ENCODE peak calls at places on chromosomes 3 and 15, in six cellular contexts. V, W, X, N, Z and J are unnamed samples.

GRCh38 chr15:83283813-83284562 is 476 bp downstream of the BNC1 start:
- DNase-seq in Z (peak; percentile 39), X (no peak), W (peak; percentile 59), V (peak; percentile 52), N (no peak), J (no peak)

GRCh38 chr3:59559721-59560514 is 510.1 kb upstream of the CFAP20DC start:
- DNase-seq in X (no peak), W (no peak), V (no peak), Z (peak; percentile 100), N (no peak), J (no peak)

GRCh38 chr3:27628029-27628750 is 93.9 kb downstream of the EOMES start:
- DNase-seq in W (no peak), Z (peak; percentile 21), X (no peak), N (no peak), V (no peak), J (no peak)

GRCh38 chr3:170220871-170221270 is 1.4 kb upstream of the PRKCI start:
- DNase-seq in W (no peak), V (no peak), X (no peak), Z (peak; percentile 63), N (no peak), J (no peak)

GRCh38 chr3:72143322-72143721 is 358.4 kb upstream of the PROK2 start:
- DNase-seq in V (no peak), Z (peak; percentile 88), X (no peak), W (no peak), N (no peak), J (no peak)

GRCh38 chr15:85831415-85832113 is 36.8 kb upstream of the KLHL25 start:
- DNase-seq in V (peak; percentile 84), N (peak; percentile 6), W (peak; percentile 83), Z (peak; percentile 34), X (peak; percentile 41), J (peak; percentile 33)

GRCh38 chr3:4752201-4753072 is 226.8 kb upstream of the BHLHE40 start:
- DNase-seq in X (no peak), W (no peak), N (no peak), Z (peak; percentile 83), V (no peak), J (no peak)

GRCh38 chr15:58546635-58547627 is 115.1 kb downstream of the LIPC start:
- DNase-seq in X (peak; percentile 36), W (peak; percentile 84), Z (peak; percentile 99), N (no peak), V (peak; percentile 53), J (no peak)

GRCh38 chr15:69575387-69575786 is 122.8 kb downstream of the RPLP1 start:
- DNase-seq in W (no peak), X (no peak), N (no peak), Z (no peak), V (no peak), J (no peak)

GRCh38 chr3:160885791-160886286 is 129.8 kb downstream of the PPM1L start:
- DNase-seq in X (peak; percentile 35), Z (peak; percentile 72), N (no peak), W (peak; percentile 89), V (no peak), J (peak; percentile 9)
- H3K27ac ChIP-seq in X (no peak overlapping the region), Z (no peak overlapping the region), N (no peak overlapping the region), W (no peak overlapping the region), V (no peak overlapping the region), J (no peak overlapping the region)

GRCh38 chr3:58434170-58434507 is 507 bp upstream of the PDHB start:
- DNase-seq in V (no peak), Z (no peak), X (no peak), N (no peak), W (no peak), J (no peak)
- H3K4me3 ChIP-seq in V (peak overlapping the region; percentile 82), Z (peak overlapping the region; percentile 87), X (no peak overlapping the region), N (peak overlapping the region; percentile 43), W (peak overlapping the region; percentile 53), J (no peak overlapping the region)

GRCh38 chr3:43752908-43753307 is 62.2 kb downstream of the ABHD5 start:
- DNase-seq in Z (no peak), W (no peak), V (no peak), N (no peak), X (no peak), J (no peak)
- H3K27ac ChIP-seq in Z (no peak overlapping the region), W (no peak overlapping the region), V (peak overlapping the region; percentile 33), N (no peak overlapping the region), X (no peak overlapping the region), J (no peak overlapping the region)

GRCh38 chr3:49868951-49869454 is 703 bp downstream of the CAMKV start:
- DNase-seq in Z (no peak), W (no peak), V (peak; percentile 82), N (no peak), X (no peak), J (no peak)
- H3K4me3 ChIP-seq in Z (no peak overlapping the region), W (peak overlapping the region; percentile 43), V (peak overlapping the region; percentile 53), N (no peak overlapping the region), X (no peak overlapping the region), J (peak overlapping the region; percentile 69)

DNA sequence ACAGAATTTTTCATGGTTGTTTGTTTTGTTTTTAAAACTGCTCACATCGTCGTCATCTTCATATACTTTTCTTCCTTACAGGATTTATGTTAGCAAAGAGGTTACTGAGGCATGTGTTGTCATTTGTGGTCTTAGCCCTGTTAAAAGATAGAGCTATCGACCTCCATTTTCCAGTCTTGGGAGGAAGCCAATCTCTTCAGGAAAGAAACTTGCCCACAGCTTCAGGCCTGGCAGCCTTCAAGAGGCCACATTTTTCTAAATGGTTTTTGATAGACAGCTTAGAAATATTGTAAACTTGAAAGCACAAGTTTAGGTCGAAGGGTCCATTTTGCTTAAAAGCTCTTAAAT is 144.3 kb upstream of the IL12A start:
- DNase-seq in V (no peak), W (no peak), N (no peak), Z (peak; percentile 77), X (no peak), J (no peak)
- H3K27ac ChIP-seq in V (peak overlapping the region; percentile 17), W (no peak overlapping the region), N (no peak overlapping the region), Z (no peak overlapping the region), X (peak overlapping the region; percentile 16), J (no peak overlapping the region)

DNA sequence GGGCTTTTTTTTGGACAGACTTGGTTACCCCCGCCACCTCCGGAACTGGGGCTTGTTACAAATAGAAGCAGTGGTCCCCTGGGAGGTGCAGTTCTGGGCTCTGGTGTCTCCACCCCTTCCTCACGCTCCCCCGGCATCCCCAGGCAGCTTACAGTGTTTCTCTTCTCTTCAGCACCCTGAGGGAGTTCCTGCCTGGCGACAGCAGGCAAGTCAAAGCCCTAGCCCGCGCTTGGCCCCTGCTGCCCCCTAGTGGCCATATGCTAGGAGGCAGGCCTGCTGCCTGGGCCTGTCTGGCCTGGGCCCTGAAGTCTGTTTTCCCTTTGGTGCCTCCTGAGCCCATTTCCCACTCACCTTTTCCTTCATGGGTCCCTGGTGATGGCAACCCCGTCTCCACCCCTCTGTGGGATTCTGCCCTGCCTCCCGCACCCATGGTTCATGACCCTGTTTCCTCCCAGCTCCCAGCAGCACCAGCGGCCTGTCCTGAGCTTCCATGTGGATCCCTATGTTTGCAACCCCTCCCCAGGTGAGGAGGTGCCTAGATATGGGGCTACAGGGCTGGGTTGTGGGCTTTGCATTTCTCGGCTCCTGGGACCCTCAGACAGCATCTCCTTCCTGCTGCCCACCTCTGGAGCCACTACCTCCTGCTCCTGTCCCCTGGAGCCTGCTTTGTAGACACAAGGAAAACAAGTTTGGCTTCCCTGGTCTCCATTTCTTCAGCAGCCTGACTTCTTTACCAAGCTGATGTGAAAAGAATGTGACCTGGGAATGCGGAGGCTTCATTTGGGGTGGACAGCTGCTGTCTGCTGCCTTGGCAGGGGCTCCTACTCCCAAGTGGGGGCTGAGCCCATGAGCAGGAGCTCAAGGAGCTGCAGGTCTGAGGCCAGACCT is 2.2 kb downstream of the SNX22 start:
- DNase-seq in Z (peak; percentile 75), N (peak; percentile 87), X (peak; percentile 93), W (peak; percentile 96), V (peak; percentile 92), J (peak; percentile 76)
- H3K4me3 ChIP-seq in Z (no peak overlapping the region), N (peak overlapping the region; percentile 34), X (no peak overlapping the region), W (peak overlapping the region; percentile 9), V (no peak overlapping the region), J (no peak overlapping the region)

GRCh38 chr3:108223928-108224327 is 1.7 kb upstream of the IFT57 start:
- DNase-seq in V (no peak), W (no peak), X (no peak), Z (no peak), N (peak; percentile 30), J (no peak)
- H3K27ac ChIP-seq in V (no peak overlapping the region), W (no peak overlapping the region), X (no peak overlapping the region), Z (no peak overlapping the region), N (peak overlapping the region; percentile 95), J (no peak overlapping the region)

GRCh38 chr15:31171731-31172130 is 70.2 kb upstream of the TRPM1 start:
- DNase-seq in N (no peak), X (no peak), W (no peak), V (no peak), Z (no peak), J (no peak)

GRCh38 chr15:31172606-31173005 is 71.1 kb upstream of the TRPM1 start:
- DNase-seq in Z (no peak), X (no peak), V (no peak), N (no peak), W (no peak), J (no peak)

GRCh38 chr15:31164573-31164912 is 63.0 kb upstream of the TRPM1 start:
- DNase-seq in N (no peak), V (no peak), X (no peak), W (no peak), Z (no peak), J (no peak)

GRCh38 chr15:31173790-31174450 is 72.4 kb upstream of the TRPM1 start:
- DNase-seq in Z (no peak), X (no peak), V (no peak), W (no peak), N (no peak), J (no peak)

DNA sequence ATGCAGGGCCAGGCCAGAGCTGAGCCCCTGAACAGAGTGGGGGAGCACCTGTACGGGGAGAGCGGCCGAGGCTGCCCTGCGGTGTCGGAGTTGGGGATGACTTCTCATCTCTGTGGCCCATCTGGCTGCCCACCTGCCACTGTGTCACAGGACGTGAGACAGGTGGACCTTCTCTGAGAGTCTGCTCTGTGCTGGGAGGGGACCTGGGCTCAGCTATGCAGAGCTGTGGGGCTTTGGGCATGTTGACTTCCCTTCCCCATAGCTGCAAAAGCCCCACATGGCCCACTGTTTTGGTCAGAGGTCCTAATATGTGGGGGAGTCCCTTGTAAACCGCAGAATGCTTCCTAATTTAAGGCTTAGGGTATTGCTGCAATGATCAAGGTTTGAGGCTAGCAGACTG is 68.0 kb upstream of the TRPM1 start:
- DNase-seq in W (no peak), V (no peak), Z (no peak), N (no peak), X (no peak), J (no peak)
- H3K4me3 ChIP-seq in W (no peak overlapping the region), V (no peak overlapping the region), Z (no peak overlapping the region), N (no peak overlapping the region), X (no peak overlapping the region), J (no peak overlapping the region)

GRCh38 chr3:110027446-110027845 is 690.1 kb upstream of the DPPA4 start:
- DNase-seq in X (no peak), Z (peak; percentile 79), W (no peak), V (peak; percentile 0), N (no peak), J (no peak)
- H3K27ac ChIP-seq in X (no peak overlapping the region), Z (no peak overlapping the region), W (no peak overlapping the region), V (peak overlapping the region; percentile 25), N (no peak overlapping the region), J (no peak overlapping the region)

DNA sequence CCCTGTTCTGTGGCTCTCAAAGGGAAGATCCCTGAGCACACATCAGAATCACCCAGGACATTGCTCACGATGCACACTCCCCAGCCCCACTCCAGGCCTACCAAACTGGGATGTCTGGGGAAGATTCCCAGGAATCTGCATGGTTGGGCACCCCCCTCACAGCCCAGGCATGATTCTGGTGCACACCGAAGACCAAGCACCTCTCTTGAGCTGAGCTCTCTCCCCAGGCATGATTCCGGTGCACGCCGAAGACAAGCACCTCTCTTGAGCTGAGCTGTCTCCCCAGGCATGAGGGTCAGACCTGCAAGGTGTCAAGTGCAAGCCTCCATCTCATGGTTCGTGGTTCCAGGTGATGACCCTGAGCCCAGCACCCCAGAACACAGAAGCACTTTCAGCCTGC is 112.1 kb upstream of the MEF2A start:
- DNase-seq in X (no peak), W (no peak), Z (no peak), V (no peak), N (no peak), J (no peak)
- H3K4me3 ChIP-seq in X (no peak overlapping the region), W (no peak overlapping the region), Z (no peak overlapping the region), V (no peak overlapping the region), N (no peak overlapping the region), J (no peak overlapping the region)